ENCODE peak calls at places on chromosome 13, in five cellular contexts. Z is caudate nucleus; I is stimulated activated CD8-positive, alpha-beta memory T cell treated with anti-CD3 and anti-CD28 coated beads, Interleukin-15, amount 100 ng/mL, for 4 hours; A is LHCN-M2; G is SW 1271. Y is an unnamed sample.

GRCh38 chr13:41505209-41505835 is 48.0 kb downstream of the RGCC start:
- DNase-seq in Z (no peak), I (no peak), A (peak; percentile 90), G (no peak), Y (peak; percentile 87)

GRCh38 chr13:102597029-102598015 is 536 bp downstream of the TPP2 start:
- DNase-seq in Z (no peak), I (no peak), A (peak; percentile 22), G (no peak), Y (peak; percentile 24)

GRCh38 chr13:76754414-76754813 is 131.8 kb downstream of the KCTD12 start:
- DNase-seq in Z (no peak), I (no peak), A (peak; percentile 13), G (no peak), Y (peak; percentile 5)

GRCh38 chr13:50353651-50354415 is 338.6 kb downstream of the KCNRG start:
- DNase-seq in Z (no peak), I (no peak), A (peak; percentile 88), G (no peak), Y (peak; percentile 11)

GRCh38 chr13:81686877-81687276 is 1346.0 kb upstream of the SPRY2 start:
- DNase-seq in Z (no peak), I (no peak), A (peak; percentile 1), G (no peak), Y (no peak)

GRCh38 chr13:75318138-75318833 is 163.7 kb downstream of the TBC1D4 start:
- DNase-seq in Z (no peak), I (no peak), A (no peak), G (no peak), Y (no peak)

GRCh38 chr13:26029581-26030136 is 22.2 kb downstream of the SHISA2 start:
- DNase-seq in Z (no peak), I (no peak), A (no peak), G (no peak), Y (no peak)

GRCh38 chr13:84430015-84430414 is 547.7 kb upstream of the SLITRK1 start:
- DNase-seq in Z (no peak), I (no peak), A (peak; percentile 58), G (no peak), Y (peak; percentile 74)

GRCh38 chr13:88248393-88248792 is 577.2 kb downstream of the SLITRK5 start:
- DNase-seq in Z (no peak), I (no peak), A (no peak), G (no peak), Y (no peak)

GRCh38 chr13:50990540-50991506 is 81.2 kb downstream of the RNASEH2B start:
- DNase-seq in Z (no peak), I (no peak), A (peak; percentile 20), G (no peak), Y (no peak)

GRCh38 chr13:109914111-109914510 is 127.7 kb upstream of the IRS2 start:
- DNase-seq in Z (no peak), I (no peak), A (peak; percentile 74), G (no peak), Y (no peak)

GRCh38 chr13:25502551-25502950 is 130.8 kb downstream of the ATP8A2 start:
- DNase-seq in Z (no peak), I (no peak), A (no peak), G (no peak), Y (no peak)

GRCh38 chr13:72521965-72522661 is 205.3 kb downstream of the MZT1 start:
- DNase-seq in Z (no peak), I (no peak), A (no peak), G (no peak), Y (no peak)

GRCh38 chr13:28558567-28558966 is 63.6 kb upstream of the FLT1 start:
- DNase-seq in Z (no peak), I (no peak), A (no peak), G (no peak), Y (no peak)

GRCh38 chr13:100443998-100444328 is 144.6 kb downstream of the GGACT start:
- DNase-seq in Z (no peak), I (no peak), A (peak; percentile 40), G (no peak), Y (no peak)